ENCODE peak calls at places on chromosomes 11 and 22, in five cellular contexts. U is uterus, R is NB4, B is suprapubic skin, N is adrenal gland. L is an unnamed sample.

GRCh38 chr22:25027052-25027525 is 74.6 kb downstream of the KIAA1671 start:
- DNase-seq in B (no peak), N (no peak), R (no peak), U (no peak), L (no peak)

GRCh38 chr11:12888525-12889158 is 120.5 kb upstream of the RASSF10 start:
- DNase-seq in N (peak), U (peak), R (peak), B (peak), L (peak)

GRCh38 chr11:128040603-128041002 is 546.8 kb downstream of the ETS1 start:
- DNase-seq in R (peak), B (no peak), U (no peak), N (no peak), L (no peak)

GRCh38 chr11:65912840-65913239 is 6.0 kb downstream of the C11orf68 start:
- DNase-seq in N (no peak), B (no peak), R (no peak), U (no peak), L (no peak)

GRCh38 chr11:76656571-76657081 is 13.9 kb downstream of the LRRC32 start:
- DNase-seq in N (no peak), B (peak), U (no peak), R (no peak), L (no peak)

GRCh38 chr11:128210148-128210940 is 377.0 kb downstream of the ETS1 start:
- DNase-seq in R (no peak), B (no peak), U (peak), N (no peak), L (peak)

GRCh38 chr11:26976389-26976788 is 17.5 kb upstream of the FIBIN start:
- DNase-seq in B (no peak), R (no peak), N (no peak), U (no peak), L (no peak)

GRCh38 chr11:3949132-3949531 is 93.7 kb downstream of the STIM1 start:
- DNase-seq in U (no peak), R (peak), B (no peak), N (no peak), L (no peak)

GRCh38 chr11:503179-503981 is 3.7 kb downstream of the RNH1 start:
- DNase-seq in U (peak), B (peak), R (peak), N (peak), L (no peak)

GRCh38 chr11:28763876-28764275 is 655.7 kb downstream of the METTL15 start:
- DNase-seq in U (no peak), R (no peak), B (no peak), N (no peak), L (no peak)

GRCh38 chr11:8533332-8533731 is 60.7 kb downstream of the STK33 start:
- DNase-seq in N (no peak), R (no peak), B (no peak), U (no peak), L (no peak)

GRCh38 chr11:59822989-59823566 is 12.5 kb upstream of the MRPL16 start:
- DNase-seq in B (no peak), R (peak), U (no peak), N (peak), L (peak)

GRCh38 chr11:67572747-67573419 is 10.7 kb upstream of the GSTP1 start:
- DNase-seq in B (no peak), N (peak), R (peak), U (no peak), L (no peak)

GRCh38 chr22:37971475-37972434 is 12.6 kb downstream of the SOX10 start:
- DNase-seq in B (no peak), U (no peak), R (no peak), N (no peak), L (no peak)

GRCh38 chr11:119726585-119727522 is 2.1 kb downstream of the NECTIN1 start:
- DNase-seq in U (no peak), R (no peak), N (no peak), B (no peak), L (no peak)

GRCh38 chr11:73404048-73404447 is 27.8 kb downstream of the RELT start:
- DNase-seq in R (peak), B (peak), U (peak), N (peak), L (peak)

GRCh38 chr22:39325392-39325932 is 6.0 kb upstream of the RPL3 start:
- DNase-seq in U (no peak), N (no peak), B (no peak), R (no peak), L (no peak)

GRCh38 chr11:12199231-12199948 is 89.0 kb downstream of the MICAL2 start:
- DNase-seq in N (no peak), U (no peak), R (no peak), B (no peak), L (no peak)

GRCh38 chr11:67269401-67270255 is 3.4 kb downstream of the GRK2 start:
- DNase-seq in B (peak), U (peak), R (peak), N (peak), L (no peak)

GRCh38 chr22:36329217-36330078 is 58.3 kb downstream of the MYH9 start:
- DNase-seq in B (no peak), U (peak), R (peak), N (peak), L (peak)
- TF ChIP-seq POLR2A in B (no peak), U (peak), R (no peak), N (peak), L (no peak)

GRCh38 chr11:10808553-10809372 is at the start of gene EIF4G2:
- DNase-seq in U (peak), B (peak), R (peak), N (peak), L (peak)
- TF ChIP-seq POLR2A in U (peak), B (peak), R (peak), N (peak), L (peak)

GRCh38 chr11:85626496-85626895 is 648 bp downstream of the DLG2 start:
- DNase-seq in N (peak), R (no peak), B (no peak), U (no peak), L (no peak)

GRCh38 chr11:85628771-85629341 is 463 bp downstream of the TMEM126B start:
- DNase-seq in U (no peak), R (no peak), N (no peak), B (no peak), L (peak)

GRCh38 chr11:85627332-85627997 is at the start of gene DLG2:
- DNase-seq in R (peak), N (peak), B (no peak), U (no peak), L (peak)

DNA sequence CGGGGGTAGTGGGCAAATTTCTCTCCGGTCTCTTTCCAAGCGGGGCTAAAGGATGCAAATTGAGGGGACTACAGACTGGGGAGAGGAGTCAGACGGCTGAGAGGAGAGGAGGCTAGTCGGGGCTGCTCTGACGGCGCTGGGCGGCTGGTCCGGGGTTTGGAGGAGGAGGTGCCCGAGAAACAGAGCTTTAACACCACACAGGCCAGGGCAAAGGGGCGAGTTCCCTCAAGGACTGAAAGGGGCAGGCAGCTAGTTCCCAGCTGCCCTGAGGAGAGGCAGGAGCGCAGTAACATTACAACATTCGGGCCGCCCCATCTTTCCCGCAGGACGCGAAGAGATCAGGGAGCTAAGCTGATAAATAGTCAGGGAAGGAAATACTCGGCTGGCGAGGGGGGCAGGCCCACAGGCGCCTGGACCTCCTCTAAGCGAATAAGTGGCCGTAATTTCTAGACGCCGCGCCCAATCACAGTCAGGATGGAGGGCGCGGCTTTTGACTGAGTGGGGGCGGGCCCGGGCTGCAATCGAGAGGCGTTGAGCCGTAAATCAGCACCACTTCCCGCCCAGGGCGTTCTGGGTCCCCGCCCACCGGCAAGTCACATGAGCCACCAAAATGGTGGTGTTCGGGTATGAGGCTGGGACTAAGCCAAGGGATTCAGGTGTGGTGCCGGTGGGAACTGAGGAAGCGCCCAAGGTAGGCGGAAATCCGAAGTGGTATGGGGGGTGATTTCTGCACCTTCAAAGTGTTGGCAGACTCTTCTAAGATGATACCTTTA is at the start of gene TMEM126B:
- DNase-seq in U (peak), R (peak), N (peak), B (peak), L (peak)
- TF ChIP-seq POLR2A in U (peak), R (peak), N (peak), B (peak), L (peak)

DNA sequence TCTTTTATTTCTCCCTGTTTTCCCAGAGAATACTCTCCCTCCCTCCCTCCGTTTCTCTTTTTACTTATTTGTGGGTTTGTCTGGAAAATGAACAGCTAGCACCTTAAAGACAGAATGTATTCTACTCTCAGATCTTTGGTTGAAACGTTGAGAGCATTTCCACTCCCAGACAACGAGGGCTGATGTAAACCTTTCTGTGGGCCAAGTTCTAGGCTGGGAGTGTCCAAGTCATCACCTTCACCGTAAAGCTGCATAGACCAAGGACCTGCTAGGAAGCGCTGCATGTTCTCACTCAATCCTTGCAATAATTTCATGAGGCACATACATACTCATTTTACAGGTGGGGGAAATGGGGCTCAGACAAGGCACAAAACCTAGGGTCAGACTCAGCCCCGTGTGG is 32.4 kb downstream of the MYH9 start:
- DNase-seq in R (peak), N (no peak), U (no peak), B (no peak), L (no peak)
- TF ChIP-seq POLR2A in R (no peak), N (no peak), U (no peak), B (no peak), L (no peak)